ENCODE peak calls at places on chromosomes 12 and 14, in five cellular contexts. C is epithelial cell of proximal tubule, J is A549, B is thyroid gland, M is MM.1S. G is an unnamed sample.

GRCh38 chr14:100030441-100031153 is 34.6 kb upstream of the EVL start:
- DNase-seq in C (peak), J (peak), B (no peak), M (no peak), G (peak)

GRCh38 chr12:110566993-110567392 is 16.1 kb downstream of the PPTC7 start:
- DNase-seq in C (no peak), J (no peak), B (no peak), M (no peak), G (no peak)

GRCh38 chr12:100675432-100675831 is 101.9 kb downstream of the GAS2L3 start:
- DNase-seq in C (peak), J (no peak), B (peak), M (no peak), G (no peak)

GRCh38 chr14:68965261-68965761 is 13.8 kb downstream of the ACTN1 start:
- DNase-seq in C (no peak), J (no peak), B (peak), M (no peak), G (no peak)

GRCh38 chr12:28032811-28033537 is 60.4 kb upstream of the PTHLH start:
- DNase-seq in C (peak), J (no peak), B (no peak), M (no peak), G (no peak)

GRCh38 chr12:100554608-100555077 is 18.8 kb upstream of the GAS2L3 start:
- DNase-seq in C (no peak), J (peak), B (no peak), M (peak), G (peak)

GRCh38 chr12:95701275-95701674 is 89.3 kb downstream of the NTN4 start:
- DNase-seq in C (no peak), J (no peak), B (no peak), M (no peak), G (no peak)

GRCh38 chr12:19811922-19812321 is 372.6 kb downstream of the AEBP2 start:
- DNase-seq in C (no peak), J (no peak), B (no peak), M (no peak), G (no peak)

GRCh38 chr12:87120440-87120839 is 864.2 kb upstream of the MGAT4C start:
- DNase-seq in C (no peak), J (peak), B (no peak), M (no peak), G (peak)

GRCh38 chr12:13857750-13858149 is 123.7 kb downstream of the GRIN2B start:
- DNase-seq in C (no peak), J (no peak), B (no peak), M (no peak), G (no peak)

GRCh38 chr14:21999400-21999799 is 325.8 kb upstream of the OR4E1 start:
- DNase-seq in C (no peak), J (no peak), B (no peak), M (no peak), G (no peak)

GRCh38 chr14:103142031-103142430 is 18.8 kb downstream of the TNFAIP2 start:
- DNase-seq in C (no peak), J (no peak), B (no peak), M (no peak), G (no peak)

GRCh38 chr14:103744621-103745395 is 29.2 kb downstream of the ZFYVE21 start:
- DNase-seq in C (no peak), J (no peak), B (no peak), M (no peak), G (no peak)

GRCh38 chr14:75770635-75771034 is 109.6 kb downstream of the TTLL5 start:
- DNase-seq in C (no peak), J (no peak), B (no peak), M (no peak), G (no peak)

GRCh38 chr14:95941897-95942296 is 65.3 kb downstream of the TUNAR start:
- DNase-seq in C (no peak), J (no peak), B (no peak), M (no peak), G (no peak)

GRCh38 chr12:78192979-78193378 is 362.3 kb downstream of the NAV3 start:
- DNase-seq in C (no peak), J (no peak), B (no peak), M (no peak), G (no peak)

GRCh38 chr12:57236224-57236924 is 6.9 kb downstream of the SHMT2 start:
- DNase-seq in C (no peak), J (no peak), B (no peak), M (no peak), G (no peak)

GRCh38 chr12:52826611-52827498 is 7.3 kb downstream of the KRT79 start:
- DNase-seq in C (no peak), J (peak), B (no peak), M (no peak), G (no peak)

GRCh38 chr12:56037161-56037560 is 4.6 kb upstream of the RPS26 start:
- DNase-seq in C (no peak), J (no peak), B (no peak), M (no peak), G (no peak)

GRCh38 chr12:46470039-46470627 is 97.6 kb upstream of the SLC38A2 start:
- DNase-seq in C (no peak), J (no peak), B (no peak), M (peak), G (no peak)

GRCh38 chr12:34390846-34391700 is 368.8 kb downstream of the ALG10 start:
- DNase-seq in C (no peak), J (no peak), B (no peak), M (no peak), G (no peak)

GRCh38 chr12:104201238-104202001 is 14.2 kb upstream of the TXNRD1 start:
- DNase-seq in C (no peak), J (peak), B (peak), M (peak), G (peak)

GRCh38 chr12:54214553-54215374 is 26.0 kb upstream of the SMUG1 start:
- DNase-seq in C (no peak), J (peak), B (peak), M (peak), G (peak)

GRCh38 chr12:110176745-110177144 is 52.6 kb downstream of the IFT81 start:
- DNase-seq in C (no peak), J (no peak), B (no peak), M (no peak), G (peak)

GRCh38 chr12:9721394-9722092 is 11.4 kb downstream of the CLECL1 start:
- DNase-seq in C (no peak), J (peak), B (no peak), M (peak), G (peak)

GRCh38 chr12:130646690-130647089 is 69.4 kb downstream of the RIMBP2 start:
- DNase-seq in C (no peak), J (no peak), B (no peak), M (no peak), G (no peak)

GRCh38 chr14:78697341-78697740 is 527.2 kb downstream of the NRXN3 start:
- DNase-seq in C (peak), J (peak), B (no peak), M (peak), G (peak)

GRCh38 chr14:61885203-61885961 is 123.2 kb downstream of the SNAPC1 start:
- DNase-seq in C (no peak), J (no peak), B (no peak), M (no peak), G (no peak)

GRCh38 chr12:58206876-58207275 is 265.5 kb downstream of the ATP23 start:
- DNase-seq in C (no peak), J (no peak), B (no peak), M (no peak), G (no peak)

GRCh38 chr14:49870908-49871307 is 18.3 kb upstream of the NEMF start:
- DNase-seq in C (no peak), J (no peak), B (no peak), M (no peak), G (no peak)

GRCh38 chr14:56118611-56119181 is 485 bp downstream of the PELI2 start:
- DNase-seq in C (no peak), J (no peak), B (peak), M (no peak), G (no peak)

GRCh38 chr14:99168330-99168729 is 103.7 kb downstream of the BCL11B start:
- DNase-seq in C (no peak), J (no peak), B (no peak), M (no peak), G (no peak)

GRCh38 chr12:47094804-47095203 is 15.0 kb upstream of the AMIGO2 start:
- DNase-seq in C (no peak), J (peak), B (no peak), M (no peak), G (no peak)

GRCh38 chr12:121581681-121582439 is 1.0 kb upstream of the KDM2B start:
- DNase-seq in C (no peak), J (no peak), B (peak), M (no peak), G (no peak)

GRCh38 chr14:81991998-81992397 is 458.3 kb upstream of the SEL1L start:
- DNase-seq in C (no peak), J (no peak), B (no peak), M (no peak), G (no peak)

GRCh38 chr12:52643233-52644077 is 8.6 kb downstream of the KRT2 start:
- DNase-seq in C (no peak), J (no peak), B (no peak), M (no peak), G (no peak)

GRCh38 chr12:115257791-115258190 is 573.8 kb upstream of the TBX3 start:
- DNase-seq in C (no peak), J (no peak), B (no peak), M (no peak), G (no peak)

GRCh38 chr12:55876110-55876509 is 33.4 kb upstream of the MMP19 start:
- DNase-seq in C (no peak), J (no peak), B (peak), M (no peak), G (no peak)

GRCh38 chr12:52990206-52990605 is 16.1 kb upstream of the EIF4B start:
- DNase-seq in C (no peak), J (peak), B (no peak), M (no peak), G (no peak)

GRCh38 chr14:36522972-36523685 is 3.1 kb upstream of the NKX2-1 start:
- DNase-seq in C (no peak), J (no peak), B (peak), M (no peak), G (no peak)

GRCh38 chr14:36525746-36526099 is 5.7 kb upstream of the NKX2-1 start:
- DNase-seq in C (no peak), J (no peak), B (no peak), M (no peak), G (no peak)

GRCh38 chr14:36522347-36522971 is 2.4 kb upstream of the NKX2-1 start:
- DNase-seq in C (no peak), J (no peak), B (peak), M (no peak), G (no peak)

GRCh38 chr14:36524220-36524837 is 4.3 kb upstream of the NKX2-1 start:
- DNase-seq in C (no peak), J (no peak), B (peak), M (no peak), G (no peak)

GRCh38 chr14:36524874-36525745 is 5.1 kb upstream of the NKX2-1 start:
- DNase-seq in C (no peak), J (peak), B (peak), M (no peak), G (no peak)
- TF ChIP-seq CTCF in C (peak), J (peak), B (peak), M (no peak), G (peak)

GRCh38 chr12:6891637-6892036 is 13.0 kb upstream of the LRRC23 start:
- DNase-seq in C (no peak), J (no peak), B (no peak), M (no peak), G (no peak)

GRCh38 chr12:6887460-6887859 is 14.4 kb upstream of the SPSB2 start:
- DNase-seq in C (no peak), J (no peak), B (no peak), M (no peak), G (no peak)

GRCh38 chr12:6888360-6888759 is 15.3 kb upstream of the SPSB2 start:
- DNase-seq in C (no peak), J (no peak), B (no peak), M (no peak), G (no peak)

GRCh38 chr12:6896846-6897435 is 7.7 kb upstream of the LRRC23 start:
- DNase-seq in C (no peak), J (no peak), B (no peak), M (no peak), G (no peak)

GRCh38 chr12:6890789-6891624 is 13.6 kb upstream of the LRRC23 start:
- DNase-seq in C (no peak), J (peak), B (peak), M (peak), G (peak)
- H3K4me3 ChIP-seq in C (peak), J (peak), B (peak), M (peak), G (peak)

GRCh38 chr14:88225721-88226120 is 97.3 kb downstream of the KCNK10 start:
- DNase-seq in C (no peak), J (no peak), B (no peak), M (no peak), G (no peak)
- TF ChIP-seq CTCF in C (no peak), J (no peak), B (no peak), M (no peak), G (no peak)

DNA sequence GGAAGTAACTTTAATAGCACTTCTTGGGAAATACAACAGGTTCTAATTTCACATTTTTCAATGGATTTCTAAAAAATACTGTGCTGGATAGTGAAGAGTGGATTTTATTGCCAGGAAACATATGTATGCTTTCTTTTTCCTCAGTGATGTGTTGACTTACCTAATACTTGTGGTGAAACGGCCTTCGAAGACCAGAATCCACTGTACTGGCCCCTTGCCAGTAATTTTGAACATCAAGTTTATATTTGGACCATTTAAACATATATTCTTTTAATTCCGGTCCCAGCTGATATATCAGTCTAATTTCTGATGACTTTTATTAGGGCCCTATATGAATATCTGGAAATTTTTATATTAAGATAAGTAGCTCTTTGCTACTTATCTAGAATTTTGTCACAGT is 1.8 kb downstream of the MSRB3 start:
- DNase-seq in C (no peak), J (no peak), B (no peak), M (no peak), G (no peak)
- H3K4me3 ChIP-seq in C (no peak), J (no peak), B (no peak), M (no peak), G (no peak)

G was measured in LNCaP clone FGC.